ENCODE peak calls at places on chromosomes 2 and 18, in six cellular contexts. R is astrocyte of the spinal cord, Z is thoracic aorta, F is aorta, H is spleen, M is tibial nerve. L is an unnamed sample.

GRCh38 chr2:152055366-152056108 is 43.3 kb downstream of the CACNB4 start:
- DNase-seq in R (peak), Z (no peak), F (no peak), H (no peak), M (no peak), L (no peak)

GRCh38 chr18:21904856-21905255 is 164.3 kb downstream of the MIB1 start:
- DNase-seq in R (no peak), Z (no peak), F (no peak), H (no peak), M (peak), L (no peak)

GRCh38 chr2:96207073-96207777 is 1.4 kb downstream of the STARD7 start:
- DNase-seq in R (no peak), Z (no peak), F (no peak), H (no peak), M (no peak), L (no peak)

GRCh38 chr2:154240921-154241379 is 369.2 kb downstream of the GALNT13 start:
- DNase-seq in R (no peak), Z (no peak), F (no peak), H (peak), M (no peak), L (no peak)

GRCh38 chr18:30775629-30776028 is 266.9 kb downstream of the DSC3 start:
- DNase-seq in R (no peak), Z (no peak), F (no peak), H (no peak), M (no peak), L (no peak)

GRCh38 chr18:47767699-47768098 is 162.8 kb downstream of the SMAD2 start:
- DNase-seq in R (no peak), Z (no peak), F (no peak), H (no peak), M (no peak), L (no peak)

GRCh38 chr2:69138247-69138754 is 125.3 kb downstream of the ANTXR1 start:
- DNase-seq in R (peak), Z (no peak), F (no peak), H (no peak), M (no peak), L (no peak)

GRCh38 chr2:200862532-200863000 is 1.9 kb downstream of the CLK1 start:
- DNase-seq in R (peak), Z (no peak), F (no peak), H (no peak), M (no peak), L (peak)

GRCh38 chr2:157032019-157032418 is 225.5 kb upstream of the GALNT5 start:
- DNase-seq in R (peak), Z (no peak), F (no peak), H (no peak), M (no peak), L (no peak)

GRCh38 chr18:22473366-22473765 is 55.7 kb upstream of the CTAGE1 start:
- DNase-seq in R (no peak), Z (no peak), F (no peak), H (no peak), M (no peak), L (no peak)

GRCh38 chr2:109059474-109060165 is 69.4 kb upstream of the SH3RF3 start:
- DNase-seq in R (no peak), Z (no peak), F (no peak), H (peak), M (no peak), L (no peak)

GRCh38 chr2:98346259-98347236 is at the start of gene CNGA3:
- DNase-seq in R (peak), Z (no peak), F (no peak), H (no peak), M (no peak), L (peak)

GRCh38 chr2:113283704-113284284 is 5.1 kb upstream of the PAX8 start:
- DNase-seq in R (peak), Z (peak), F (peak), H (peak), M (no peak), L (no peak)

GRCh38 chr2:120395686-120396518 is 50.0 kb downstream of the INHBB start:
- DNase-seq in R (no peak), Z (no peak), F (no peak), H (no peak), M (no peak), L (no peak)

DNA sequence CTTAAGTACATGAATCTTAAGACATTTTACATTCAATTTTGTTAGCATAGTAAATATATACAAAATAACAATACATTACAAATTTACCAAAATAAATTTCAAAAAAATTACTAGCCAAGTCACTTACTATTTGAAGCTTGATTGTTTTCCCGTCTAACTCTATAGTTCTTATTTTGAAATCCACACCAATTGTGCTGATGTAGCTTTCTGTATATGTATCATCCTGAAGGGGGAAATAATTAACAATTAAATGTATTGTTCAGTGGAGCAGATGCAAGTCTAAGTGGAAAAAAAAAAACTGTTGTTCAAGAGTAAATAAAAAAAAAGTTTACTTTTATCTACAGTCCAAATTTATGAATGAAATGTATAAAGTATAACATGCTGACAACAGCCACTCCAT is 32.1 kb downstream of the RAB1A start:
- DNase-seq in R (no peak), Z (no peak), F (no peak), H (no peak), M (no peak), L (no peak)
- H3K4me3 ChIP-seq in R (no peak), Z (no peak), F (no peak), H (no peak), M (no peak), L (no peak)

GRCh38 chr2:82674638-82675037 is 1784.4 kb downstream of the SUCLG1 start:
- DNase-seq in R (no peak), Z (no peak), F (no peak), H (no peak), M (no peak), L (no peak)

DNA sequence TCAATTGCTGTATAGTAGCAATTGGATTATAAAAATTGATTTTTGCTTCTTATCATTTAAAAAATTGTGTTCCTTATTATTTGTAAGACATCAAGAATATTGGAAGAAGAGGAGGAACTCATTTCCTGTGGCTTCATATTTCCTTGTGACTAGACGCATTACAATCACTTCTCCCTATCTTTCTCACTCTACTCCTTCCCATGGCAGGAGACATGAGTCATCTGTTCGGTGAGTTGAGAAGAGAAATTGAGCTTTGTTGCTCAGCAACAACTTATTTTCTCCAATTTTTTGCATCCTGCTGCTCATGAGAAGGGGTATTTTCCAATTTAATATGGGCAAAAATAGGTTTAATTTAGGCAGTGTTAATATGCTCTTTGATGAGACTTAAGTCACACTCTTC is 1783.9 kb downstream of the SUCLG1 start:
- DNase-seq in R (peak), Z (no peak), F (no peak), H (no peak), M (no peak), L (no peak)
- H3K4me3 ChIP-seq in R (no peak), Z (no peak), F (no peak), H (no peak), M (no peak), L (no peak)

GRCh38 chr2:71455011-71455740 is 1.8 kb downstream of the DYSF start:
- DNase-seq in R (no peak), Z (no peak), F (no peak), H (peak), M (no peak), L (no peak)
- H3K4me3 ChIP-seq in R (no peak), Z (no peak), F (no peak), H (peak), M (no peak), L (no peak)

DNA sequence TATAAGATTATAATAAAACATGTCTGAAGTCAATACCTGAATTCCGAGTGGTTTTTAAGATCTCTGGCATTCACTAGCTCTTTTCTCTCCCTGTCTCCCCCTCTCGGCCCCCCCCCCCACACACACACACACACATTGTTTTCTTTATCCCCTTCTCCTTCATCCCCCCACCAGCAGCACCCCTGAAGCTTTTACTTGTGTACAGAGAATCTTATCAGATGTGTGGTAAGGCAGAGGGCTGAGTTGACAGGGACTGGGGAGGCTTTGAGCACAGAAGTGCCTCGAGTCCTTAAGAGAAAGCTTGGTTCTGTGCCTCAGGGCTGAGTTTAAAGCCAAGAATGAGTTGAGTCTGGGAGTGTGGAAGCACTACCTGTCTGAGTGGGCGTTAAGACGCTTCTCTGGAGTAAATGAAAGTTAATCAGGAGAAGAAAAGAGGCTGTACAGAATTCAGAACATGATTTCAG is 2.6 kb downstream of the ID2 start:
- DNase-seq in R (peak), Z (no peak), F (no peak), H (no peak), M (no peak), L (peak)
- H3K4me3 ChIP-seq in R (peak), Z (peak), F (peak), H (peak), M (peak), L (peak)

GRCh38 chr2:177263451-177264208 is 897 bp downstream of the NFE2L2 start:
- DNase-seq in R (peak), Z (peak), F (peak), H (peak), M (peak), L (peak)

GRCh38 chr2:177262137-177262536 is 2.4 kb downstream of the NFE2L2 start:
- DNase-seq in R (no peak), Z (no peak), F (no peak), H (no peak), M (no peak), L (no peak)

GRCh38 chr2:177262958-177263450 is 1.5 kb downstream of the NFE2L2 start:
- DNase-seq in R (no peak), Z (no peak), F (no peak), H (no peak), M (no peak), L (no peak)

GRCh38 chr2:177260398-177260797 is 4.1 kb downstream of the NFE2L2 start:
- DNase-seq in R (no peak), Z (no peak), F (no peak), H (no peak), M (no peak), L (no peak)

GRCh38 chr2:177261115-177261779 is 3.3 kb downstream of the NFE2L2 start:
- DNase-seq in R (no peak), Z (no peak), F (no peak), H (no peak), M (no peak), L (no peak)
- H3K4me3 ChIP-seq in R (peak), Z (peak), F (peak), H (peak), M (peak), L (peak)